ENCODE peak calls at places on chromosomes 16 and 17, in six cellular contexts. Y, W, K, O, V and U are unnamed samples.

GRCh38 chr17:57682667-57683066 is 62.4 kb downstream of the CCDC182 start:
- DNase-seq in O (no peak), W (no peak), V (no peak), Y (no peak), K (no peak), U (no peak)

GRCh38 chr17:74099441-74100340 is 103.8 kb upstream of the RPL38 start:
- DNase-seq in V (no peak), K (no peak), W (no peak), Y (no peak), O (no peak), U (no peak)

GRCh38 chr17:69348441-69348840 is 21.5 kb upstream of the ABCA5 start:
- DNase-seq in Y (no peak), O (no peak), V (no peak), W (no peak), K (no peak), U (no peak)

GRCh38 chr17:82985973-82986372 is 93.4 kb upstream of the METRNL start:
- DNase-seq in Y (peak; percentile 38), O (no peak), K (no peak), W (peak; percentile 46), V (no peak), U (no peak)

GRCh38 chr17:68497885-68498319 is 14.3 kb upstream of the PRKAR1A start:
- DNase-seq in Y (peak; percentile 61), O (no peak), K (no peak), V (no peak), W (no peak), U (no peak)

GRCh38 chr16:69217433-69217832 is 30.5 kb downstream of the SNTB2 start:
- DNase-seq in Y (no peak), W (peak; percentile 89), K (peak; percentile 42), V (no peak), O (no peak), U (no peak)

GRCh38 chr16:65728172-65728571 is 606.3 kb upstream of the CDH11 start:
- DNase-seq in Y (no peak), V (peak; percentile 28), K (no peak), W (no peak), O (no peak), U (no peak)

GRCh38 chr17:28545141-28545503 is 7.3 kb downstream of the UNC119 start:
- DNase-seq in V (no peak), O (no peak), K (no peak), Y (no peak), W (no peak), U (no peak)

GRCh38 chr17:61400786-61401279 is 1.2 kb downstream of the TBX2 start:
- DNase-seq in Y (no peak), O (no peak), V (no peak), K (no peak), W (no peak), U (peak; percentile 20)

DNA sequence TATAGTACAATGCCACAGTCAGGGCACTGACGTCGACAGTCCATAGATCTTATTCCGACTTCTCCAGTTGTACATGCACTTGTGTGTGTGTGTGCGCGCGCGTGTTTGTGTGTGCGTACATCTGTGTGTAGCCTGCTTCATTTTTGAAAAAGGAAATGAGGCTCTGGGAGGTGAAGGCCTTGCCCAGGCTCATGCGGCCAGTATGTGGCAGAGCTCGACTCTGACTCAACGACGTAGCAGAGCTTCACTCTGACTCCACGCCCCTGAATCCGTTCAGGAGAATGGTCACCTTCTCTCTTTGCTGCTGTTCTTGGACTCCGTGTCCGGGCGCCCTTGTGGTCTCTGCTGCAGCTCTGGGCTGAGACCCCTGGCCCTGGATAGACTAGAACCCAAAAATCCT is 81.6 kb upstream of the CIBAR2 start:
- DNase-seq in O (no peak), Y (no peak), V (no peak), K (no peak), W (no peak), U (no peak)
- H3K27ac ChIP-seq in O (no peak overlapping the region), Y (no peak overlapping the region), V (no peak overlapping the region), K (no peak overlapping the region), W (peak overlapping the region; percentile 13), U (no peak overlapping the region)

GRCh38 chr16:8872967-8873865 is 4.4 kb upstream of the CARHSP1 start:
- DNase-seq in W (no peak), K (peak; percentile 67), Y (no peak), O (no peak), V (no peak), U (no peak)
- TF ChIP-seq CTCF in W (peak; percentile 14), K (peak; percentile 53), Y (no peak), O (no peak), V (no peak), U (no peak)

GRCh38 chr16:84055801-84056634 is 13.4 kb upstream of the SLC38A8 start:
- DNase-seq in W (no peak), O (no peak), Y (no peak), V (peak; percentile 26), K (no peak), U (peak; percentile 3)
- TF ChIP-seq POLR2A in W (no peak), O (no peak), Y (no peak), V (no peak), K (no peak), U (no peak)

GRCh38 chr17:6868579-6868978 is 37.0 kb upstream of the TEKT1 start:
- DNase-seq in Y (no peak), V (no peak), K (peak; percentile 16), W (no peak), O (no peak), U (no peak)

GRCh38 chr17:6870841-6871240 is 39.3 kb upstream of the TEKT1 start:
- DNase-seq in K (no peak), O (no peak), Y (no peak), V (no peak), W (no peak), U (no peak)

DNA sequence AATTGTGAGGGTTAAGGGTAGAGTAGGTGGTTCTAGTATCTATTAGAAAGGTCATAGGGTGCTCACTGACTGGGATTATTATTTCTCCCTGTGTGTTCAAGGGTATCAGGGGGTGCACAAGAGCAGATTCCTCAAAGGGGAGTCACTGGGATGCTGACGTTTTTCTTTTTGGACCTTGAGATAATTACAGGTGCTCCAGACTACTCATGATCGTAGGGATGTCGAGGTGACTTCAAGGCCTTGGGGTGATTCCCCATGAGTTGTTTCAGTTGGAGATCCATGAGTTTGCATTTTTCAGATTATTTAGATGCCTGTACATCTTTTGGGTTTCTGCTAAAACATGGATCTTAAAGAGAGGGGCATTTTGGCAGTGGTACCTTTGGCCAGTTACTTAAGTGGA is 41.4 kb upstream of the TEKT1 start:
- DNase-seq in K (no peak), Y (no peak), V (no peak), W (no peak), O (no peak), U (no peak)
- H3K27ac ChIP-seq in K (no peak overlapping the region), Y (no peak overlapping the region), V (no peak overlapping the region), W (no peak overlapping the region), O (no peak overlapping the region), U (no peak overlapping the region)

GRCh38 chr16:2464333-2464732 is 4.4 kb downstream of the TEDC2 start:
- DNase-seq in O (no peak), W (no peak), Y (no peak), V (no peak), K (no peak), U (no peak)

GRCh38 chr16:2466667-2467300 is 4.3 kb upstream of the NTN3 start:
- DNase-seq in W (no peak), K (no peak), O (no peak), Y (no peak), V (no peak), U (no peak)

GRCh38 chr16:2468142-2468724 is 2.9 kb upstream of the NTN3 start:
- DNase-seq in W (peak; percentile 11), O (no peak), K (no peak), Y (no peak), V (no peak), U (no peak)

GRCh38 chr16:2467301-2468141 is 3.6 kb upstream of the NTN3 start:
- DNase-seq in V (peak; percentile 85), K (no peak), Y (peak; percentile 72), O (peak; percentile 68), W (peak; percentile 72), U (peak; percentile 78)

DNA sequence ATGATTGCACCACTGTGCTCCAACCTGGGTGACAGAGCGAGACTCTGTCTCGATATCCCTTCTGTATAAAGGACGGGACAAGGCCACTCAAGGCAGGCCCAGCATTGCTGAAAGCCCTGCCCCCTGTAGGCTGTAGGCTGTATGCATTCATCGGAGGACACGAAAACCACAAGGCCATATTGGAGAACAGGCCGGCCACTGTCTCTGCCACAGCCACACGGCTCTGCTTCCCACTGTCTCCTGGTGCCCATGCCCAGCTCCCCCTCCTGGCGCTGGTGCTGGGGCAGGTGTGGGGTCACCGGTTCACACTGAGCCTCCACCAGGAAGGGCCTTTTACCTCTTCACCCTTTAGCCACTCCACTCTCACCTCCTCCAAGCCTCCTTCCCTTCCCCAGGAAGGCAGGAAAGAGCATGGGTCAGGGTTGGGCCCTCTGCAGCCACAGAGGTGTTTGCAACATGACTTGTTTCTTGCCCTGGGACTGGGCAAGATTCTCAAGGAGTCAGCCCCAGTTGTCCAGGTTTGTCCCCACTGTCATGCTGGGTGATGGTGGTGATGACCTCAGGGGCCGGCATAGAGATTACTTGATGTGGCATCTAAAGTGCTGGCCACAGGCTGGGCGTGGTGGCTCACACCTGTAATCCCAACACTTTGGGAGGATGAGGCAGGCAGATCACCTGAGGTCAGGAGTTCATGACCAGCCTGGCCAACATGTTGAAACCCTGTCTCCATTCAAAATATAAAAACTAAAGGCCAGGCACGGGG is 5.3 kb upstream of the NTN3 start:
- DNase-seq in K (no peak), Y (no peak), W (no peak), O (no peak), V (no peak), U (no peak)
- TF ChIP-seq CTCF in K (peak; percentile 46), Y (no peak), W (peak; percentile 23), O (no peak), V (no peak), U (no peak)

DNA sequence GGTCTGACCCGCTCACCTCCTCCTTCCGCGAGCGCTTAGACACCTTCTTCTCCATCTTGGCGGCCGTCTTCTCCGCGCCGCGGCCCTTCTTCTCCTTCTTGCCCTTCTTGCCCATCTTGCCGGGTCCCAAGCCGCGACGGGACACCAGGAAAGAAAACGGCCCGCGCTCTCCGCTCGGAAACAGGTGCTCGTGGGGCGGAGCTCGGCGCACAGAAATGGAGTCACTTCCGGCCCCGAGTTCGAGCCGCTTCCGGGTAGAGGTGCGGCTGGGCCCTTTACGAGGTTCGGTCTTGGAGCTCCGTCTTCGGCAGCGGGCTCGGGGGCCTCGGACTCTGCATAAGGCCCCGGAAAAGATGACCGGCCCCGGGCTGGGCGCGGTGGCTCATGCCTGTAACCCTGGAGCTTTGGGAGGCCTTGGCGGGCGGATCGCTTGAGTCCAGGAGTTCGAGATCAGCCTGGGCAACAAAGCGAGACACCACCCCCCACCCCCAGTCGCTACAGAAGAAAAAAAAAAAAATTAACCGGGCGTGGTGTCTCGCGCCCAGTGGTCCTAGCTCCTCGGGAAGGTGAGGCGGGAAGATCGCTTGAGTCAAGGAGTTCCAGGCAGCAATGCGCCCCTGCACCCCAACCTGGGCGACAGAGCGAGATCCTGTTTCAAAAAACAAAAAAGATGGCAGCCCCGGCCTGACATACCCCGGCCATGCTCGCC is at the start of gene KLHDC4:
- DNase-seq in W (peak; percentile 82), V (peak; percentile 91), Y (peak; percentile 93), K (peak; percentile 78), O (peak; percentile 83), U (peak; percentile 88)
- TF ChIP-seq POLR2A in W (peak; percentile 82), V (no peak), Y (no peak), K (peak; percentile 80), O (peak; percentile 74), U (peak; percentile 58)

DNA sequence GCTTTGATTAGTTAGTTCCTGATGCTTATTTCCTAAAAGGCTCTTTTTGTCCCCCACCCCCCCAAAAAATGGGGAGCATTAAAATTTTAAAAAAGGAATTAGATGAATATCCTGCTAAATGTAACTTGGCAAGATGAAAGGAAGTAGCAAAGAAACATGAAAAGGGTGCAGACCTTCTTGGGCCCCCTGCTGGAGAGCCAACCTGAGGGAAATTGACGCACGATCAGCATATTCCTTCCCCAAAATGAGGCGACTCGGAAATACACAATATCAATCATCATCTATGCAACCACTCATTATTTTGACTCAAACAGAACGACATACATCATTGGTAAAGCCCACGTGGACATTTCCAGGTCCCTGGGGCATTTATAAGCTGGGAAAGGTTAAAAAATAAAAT is 59.7 kb downstream of the GRIN2A start:
- DNase-seq in W (no peak), Y (no peak), V (no peak), K (peak; percentile 15), O (no peak), U (no peak)
- H3K27ac ChIP-seq in W (no peak overlapping the region), Y (no peak overlapping the region), V (no peak overlapping the region), K (no peak overlapping the region), O (no peak overlapping the region), U (peak overlapping the region; percentile 48)